ENCODE peak calls at places on chromosomes 1 and 21, in nine cellular contexts. N is NCI-H510A treated with DMSO at 0.1 percent for 48 hours, W is NCI-H345, E is A172, S is putamen, J is iPS-NIHi11, I is anterior cingulate cortex, C is hippocampal formation, O is lung. D is an unnamed sample.

GRCh38 chr1:150558328-150558727 is 9.1 kb downstream of the ADAMTSL4 start:
- DNase-seq in W (no peak), N (no peak), J (no peak), I (no peak), S (no peak), O (no peak), C (no peak), E (no peak), D (peak; percentile 20)

GRCh38 chr1:110237406-110238152 is 27.5 kb downstream of the KCNC4 start:
- DNase-seq in E (no peak), C (no peak), O (no peak), N (no peak), S (peak; percentile 53), W (no peak), J (no peak), I (no peak), D (no peak)

GRCh38 chr1:200366577-200367253 is 43.1 kb downstream of the ZNF281 start:
- DNase-seq in W (no peak), S (no peak), C (no peak), E (no peak), N (no peak), J (no peak), I (no peak), O (no peak), D (no peak)

GRCh38 chr1:90488451-90488850 is 228.7 kb downstream of the BARHL2 start:
- DNase-seq in J (no peak), S (no peak), E (peak; percentile 61), W (no peak), C (no peak), I (no peak), O (no peak), N (no peak), D (no peak)

GRCh38 chr1:207752456-207753132 is 740 bp downstream of the CD46 start:
- DNase-seq in N (peak; percentile 26), E (peak; percentile 23), S (no peak), I (no peak), O (peak; percentile 54), W (peak; percentile 44), J (no peak), C (no peak), D (no peak)

GRCh38 chr1:202207292-202207691 is 13.7 kb downstream of the LGR6 start:
- DNase-seq in W (no peak), S (peak; percentile 25), N (no peak), I (no peak), O (no peak), E (peak; percentile 79), C (no peak), J (peak; percentile 44), D (no peak)

GRCh38 chr1:80218112-80218511 is 1211.6 kb upstream of the ADGRL4 start:
- DNase-seq in J (peak; percentile 38), C (no peak), N (peak; percentile 74), S (no peak), O (no peak), E (peak; percentile 35), W (peak; percentile 9), I (no peak), D (no peak)

GRCh38 chr21:27058673-27059365 is 91.9 kb upstream of the ADAMTS5 start:
- DNase-seq in O (no peak), C (no peak), S (no peak), E (no peak), N (no peak), W (no peak), I (no peak), J (no peak), D (no peak)

GRCh38 chr1:21149862-21150432 is 26.8 kb downstream of the EIF4G3 start:
- DNase-seq in W (no peak), S (peak; percentile 53), O (no peak), E (peak; percentile 84), N (no peak), J (peak; percentile 31), C (peak; percentile 40), I (peak; percentile 1), D (no peak)

GRCh38 chr1:244502630-244503029 is 41.6 kb downstream of the CATSPERE start:
- DNase-seq in C (no peak), S (no peak), J (no peak), W (no peak), N (no peak), I (no peak), O (no peak), E (no peak), D (no peak)

GRCh38 chr1:18069903-18070302 is 37.7 kb upstream of the IGSF21 start:
- DNase-seq in W (no peak), N (peak; percentile 35), E (no peak), O (no peak), S (no peak), I (no peak), C (no peak), J (no peak), D (no peak)

GRCh38 chr21:21734088-21734487 is 735.9 kb downstream of the NCAM2 start:
- DNase-seq in O (no peak), S (no peak), J (no peak), N (no peak), C (no peak), W (no peak), I (no peak), E (no peak), D (no peak)

GRCh38 chr1:46817814-46818213 is 19.0 kb downstream of the CYP4B1 start:
- DNase-seq in E (no peak), I (no peak), W (no peak), N (no peak), C (no peak), J (peak; percentile 7), S (no peak), O (no peak), D (no peak)

GRCh38 chr1:27007909-27008582 is 4.6 kb downstream of the TENT5B start:
- DNase-seq in J (peak; percentile 50), I (no peak), E (no peak), O (peak; percentile 84), S (no peak), N (no peak), W (no peak), C (no peak), D (peak; percentile 89)

GRCh38 chr1:20574686-20575543 is 14.0 kb upstream of the CDA start:
- DNase-seq in W (peak; percentile 62), O (peak; percentile 71), J (peak; percentile 93), N (peak; percentile 49), I (no peak), S (no peak), E (peak; percentile 51), C (no peak), D (peak; percentile 92)

GRCh38 chr1:155173478-155174333 is at the start of gene TRIM46:
- DNase-seq in N (peak; percentile 84), J (peak; percentile 72), I (peak; percentile 64), O (no peak), C (peak; percentile 82), S (peak; percentile 83), W (peak; percentile 94), E (peak; percentile 74), D (peak; percentile 81)